ENCODE peak calls at places on chromosomes 16 and 17, in six cellular contexts. G is RWPE1, Q is EL, R is NCI-H446 treated with DMSO at 0.1 percent for 48 hours, H is SHP77, B is BE2C. O is an unnamed sample.

GRCh38 chr16:72162105-72162680 is 9.8 kb downstream of the PMFBP1 start:
- DNase-seq in G (no peak), Q (no peak), R (no peak), H (no peak), B (no peak), O (no peak)

GRCh38 chr16:1039762-1040161 is 32.8 kb upstream of the SSTR5 start:
- DNase-seq in G (no peak), Q (no peak), R (no peak), H (no peak), B (no peak), O (no peak)

GRCh38 chr16:24075929-24076716 is 180.0 kb upstream of the CACNG3 start:
- DNase-seq in G (peak), Q (no peak), R (no peak), H (no peak), B (no peak), O (no peak)

GRCh38 chr17:42819939-42820535 is 4.0 kb downstream of the BECN1 start:
- DNase-seq in G (no peak), Q (peak), R (no peak), H (peak), B (peak), O (peak)

GRCh38 chr17:10624966-10625365 is 32.1 kb downstream of the MYH3 start:
- DNase-seq in G (no peak), Q (no peak), R (no peak), H (no peak), B (no peak), O (no peak)

GRCh38 chr17:14950216-14950615 is 314.9 kb downstream of the PMP22 start:
- DNase-seq in G (no peak), Q (peak), R (no peak), H (no peak), B (no peak), O (no peak)

GRCh38 chr17:81549826-81550225 is 2.3 kb downstream of the FAAP100 start:
- DNase-seq in G (no peak), Q (no peak), R (no peak), H (no peak), B (no peak), O (no peak)

GRCh38 chr17:7328840-7329359 is at the start of gene NEURL4:
- DNase-seq in G (peak), Q (peak), R (no peak), H (no peak), B (no peak), O (no peak)

GRCh38 chr17:66468241-66469087 is 166.1 kb downstream of the PRKCA start:
- DNase-seq in G (peak), Q (peak), R (no peak), H (no peak), B (no peak), O (no peak)

GRCh38 chr16:25177831-25178688 is 38.7 kb upstream of the AQP8 start:
- DNase-seq in G (no peak), Q (no peak), R (no peak), H (no peak), B (no peak), O (no peak)

GRCh38 chr16:7437843-7438242 is 105.2 kb downstream of the RBFOX1 start:
- DNase-seq in G (no peak), Q (no peak), R (no peak), H (no peak), B (no peak), O (no peak)

GRCh38 chr16:24062270-24062817 is 193.8 kb upstream of the CACNG3 start:
- DNase-seq in G (no peak), Q (no peak), R (no peak), H (no peak), B (no peak), O (no peak)

GRCh38 chr17:40607641-40608040 is 40.0 kb downstream of the SMARCE1 start:
- DNase-seq in G (no peak), Q (no peak), R (no peak), H (no peak), B (no peak), O (no peak)

GRCh38 chr16:66300037-66300436 is 66.5 kb upstream of the CDH5 start:
- DNase-seq in G (no peak), Q (no peak), R (no peak), H (no peak), B (no peak), O (no peak)

GRCh38 chr17:82691714-82692113 is 6.8 kb downstream of the RAB40B start:
- DNase-seq in G (no peak), Q (no peak), R (no peak), H (no peak), B (no peak), O (no peak)

O was measured in SK-N-DZ.